ENCODE peak calls at places on chromosome X, in five cellular contexts. Y is fibroblast of lung, M is kidney, Q is suprapubic skin, O is endodermal cell. F is an unnamed sample.
A peak's percentile ranks its signal among the peaks of the same experiment; 100 is the strongest.

GRCh38 chrX:66731398-66731797 is 92.5 kb upstream of the EDA2R start:
- DNase-seq in O (no peak), Y (peak; percentile 20), M (no peak), Q (no peak), F (no peak)

GRCh38 chrX:118329179-118329578 is 16.7 kb upstream of the WDR44 start:
- DNase-seq in Y (no peak), O (no peak), Q (no peak), M (no peak), F (no peak)

GRCh38 chrX:6732101-6732500 is 197.2 kb upstream of the VCX3A start:
- DNase-seq in Y (no peak), Q (no peak), M (no peak), O (no peak), F (no peak)

GRCh38 chrX:143873343-143873742 is 10.5 kb upstream of the UBE2NL start:
- DNase-seq in Q (no peak), O (no peak), M (peak; percentile 24), Y (peak; percentile 28), F (no peak)

GRCh38 chrX:40140706-40141499 is 43.1 kb upstream of the BCOR start:
- DNase-seq in O (peak; percentile 72), Q (no peak), M (peak; percentile 82), Y (peak; percentile 69), F (no peak)

GRCh38 chrX:113529425-113530013 is 688.9 kb upstream of the AMOT start:
- DNase-seq in Q (no peak), O (no peak), Y (no peak), M (no peak), F (no peak)

GRCh38 chrX:103442536-103442901 is 66.2 kb downstream of the BEX3 start:
- DNase-seq in Q (no peak), O (no peak), Y (peak; percentile 75), M (no peak), F (no peak)

GRCh38 chrX:66232296-66232695 is 68.2 kb downstream of the HEPH start:
- DNase-seq in Y (no peak), Q (no peak), O (no peak), M (no peak), F (no peak)

GRCh38 chrX:106069048-106069447 is 30.5 kb upstream of the SERPINA7 start:
- DNase-seq in O (no peak), M (no peak), Q (no peak), Y (no peak), F (no peak)

GRCh38 chrX:19885732-19886131 is 1.7 kb downstream of the SH3KBP1 start:
- DNase-seq in M (no peak), Q (no peak), O (no peak), Y (no peak), F (no peak)

GRCh38 chrX:132094169-132094568 is 33.7 kb downstream of the FRMD7 start:
- DNase-seq in Q (no peak), M (no peak), Y (peak; percentile 61), O (no peak), F (no peak)

GRCh38 chrX:56462389-56462788 is 101.0 kb upstream of the UBQLN2 start:
- DNase-seq in Y (no peak), Q (no peak), M (no peak), O (no peak), F (no peak)

GRCh38 chrX:143768976-143769375 is 48.4 kb upstream of the SPANXN2 start:
- DNase-seq in Y (no peak), Q (no peak), O (no peak), M (no peak), F (no peak)

GRCh38 chrX:119943185-119943988 is at the start of gene NKAP:
- DNase-seq in Q (peak; percentile 86), M (peak; percentile 89), O (peak; percentile 92), Y (peak; percentile 93), F (peak; percentile 70)

GRCh38 chrX:37746268-37746931 is 33.5 kb upstream of the CYBB start:
- DNase-seq in Y (peak; percentile 28), M (no peak), Q (no peak), O (no peak), F (no peak)

GRCh38 chrX:24498975-24499374 is 33.9 kb downstream of the PDK3 start:
- DNase-seq in O (no peak), M (no peak), Q (no peak), Y (peak; percentile 6), F (no peak)

GRCh38 chrX:9133426-9133825 is 99.5 kb upstream of the FAM9B start:
- DNase-seq in M (no peak), Y (peak; percentile 73), O (no peak), Q (no peak), F (no peak)

GRCh38 chrX:154750301-154751120 is at the start of gene GAB3:
- DNase-seq in M (peak; percentile 77), O (peak; percentile 71), Y (no peak), Q (no peak), F (peak; percentile 52)

GRCh38 chrX:125826774-125827451 is 339.2 kb downstream of the DCAF12L2 start:
- DNase-seq in Q (no peak), O (peak; percentile 42), M (no peak), Y (no peak), F (no peak)

GRCh38 chrX:71859637-71860036 is 51.0 kb upstream of the NHSL2 start:
- DNase-seq in O (peak; percentile 67), M (no peak), Q (no peak), Y (peak; percentile 34), F (no peak)

GRCh38 chrX:40247848-40248622 is 150.3 kb upstream of the BCOR start:
- DNase-seq in Q (no peak), O (no peak), M (no peak), Y (no peak), F (no peak)

GRCh38 chrX:109327271-109327670 is 154.6 kb downstream of the GUCY2F start:
- DNase-seq in O (no peak), Y (peak; percentile 42), Q (no peak), M (no peak), F (no peak)

GRCh38 chrX:3144651-3145050 is 103.4 kb downstream of the ARSF start:
- DNase-seq in Q (no peak), M (no peak), O (no peak), Y (no peak), F (no peak)

GRCh38 chrX:154046262-154046771 is 26.6 kb upstream of the IRAK1 start:
- DNase-seq in Y (peak; percentile 87), O (no peak), Q (no peak), M (no peak), F (no peak)

GRCh38 chrX:97639526-97639925 is 755.8 kb downstream of the RPA4 start:
- DNase-seq in Q (no peak), O (peak; percentile 88), Y (no peak), M (no peak), F (no peak)

GRCh38 chrX:14712096-14712495 is 160.8 kb downstream of the FANCB start:
- DNase-seq in Q (no peak), Y (no peak), O (no peak), M (no peak), F (no peak)

GRCh38 chrX:28880136-28880535 is 292.9 kb downstream of the IL1RAPL1 start:
- DNase-seq in Q (no peak), M (no peak), Y (peak; percentile 69), O (no peak), F (no peak)

GRCh38 chrX:55342533-55343501 is 78.1 kb upstream of the PAGE3 start:
- DNase-seq in Q (no peak), O (peak; percentile 73), M (no peak), Y (no peak), F (no peak)

GRCh38 chrX:51742586-51742985 is 656 bp upstream of the GSPT2 start:
- DNase-seq in O (peak; percentile 42), M (no peak), Y (no peak), Q (no peak), F (no peak)

GRCh38 chrX:132636080-132636479 is 147.2 kb upstream of the MBNL3 start:
- DNase-seq in M (no peak), O (no peak), Y (no peak), Q (no peak), F (no peak)

GRCh38 chrX:65407157-65407626 is 127.4 kb downstream of the LAS1L start:
- DNase-seq in M (no peak), Y (no peak), O (no peak), Q (no peak), F (no peak)

GRCh38 chrX:107025538-107025937 is 25.5 kb upstream of the MORC4 start:
- DNase-seq in M (no peak), O (no peak), Y (peak; percentile 13), Q (no peak), F (no peak)

GRCh38 chrX:47228550-47229270 is 4.1 kb upstream of the USP11 start:
- DNase-seq in M (peak; percentile 60), Y (no peak), O (no peak), Q (no peak), F (no peak)
- TF ChIP-seq CTCF in M (no peak), Y (no peak), O (no peak), Q (no peak), F (no peak)

DNA sequence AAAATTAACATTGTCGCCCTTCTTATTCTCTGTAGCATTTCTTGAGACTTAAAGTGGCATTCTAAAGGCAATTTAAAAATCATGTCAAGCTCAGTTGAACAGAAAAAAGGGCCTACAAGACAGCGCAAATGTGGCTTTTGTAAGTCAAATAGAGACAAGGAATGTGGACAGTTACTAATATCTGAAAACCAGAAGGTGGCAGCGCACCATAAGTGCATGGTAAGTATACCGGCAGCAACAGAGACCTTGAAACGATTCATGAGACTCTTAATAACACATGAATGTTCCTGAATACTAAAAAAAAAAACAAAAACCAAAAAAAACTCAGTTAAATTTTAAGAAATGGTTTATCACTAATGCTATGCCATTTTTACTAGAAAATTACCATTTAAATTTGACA is 82.4 kb upstream of the HPRT1 start:
- DNase-seq in O (no peak), Q (no peak), Y (peak; percentile 55), M (no peak), F (no peak)
- TF ChIP-seq CTCF in O (peak; percentile 31), Q (no peak), Y (peak; percentile 45), M (peak; percentile 14), F (no peak)

DNA sequence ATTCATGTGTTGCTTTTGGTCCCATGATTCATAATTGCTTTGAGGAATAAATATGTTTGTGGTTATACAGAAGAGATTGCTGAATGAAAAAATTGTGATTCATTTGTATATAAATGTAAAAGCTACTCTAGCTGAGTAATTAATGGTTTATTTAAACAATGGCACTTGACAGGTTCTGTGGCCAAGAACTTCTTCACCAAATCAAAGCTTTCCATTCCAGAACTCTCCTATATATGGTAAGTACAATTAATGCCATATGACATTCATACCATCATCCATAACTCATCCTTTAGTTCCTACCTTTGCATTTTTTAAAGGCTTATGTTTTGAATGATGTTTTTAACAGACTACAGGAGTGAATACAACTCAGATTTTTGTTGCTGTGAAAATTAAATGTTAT is 105.8 kb downstream of the REPS2 start:
- DNase-seq in Y (peak; percentile 65), M (no peak), Q (no peak), O (no peak), F (no peak)
- TF ChIP-seq CTCF in Y (no peak), M (no peak), Q (no peak), O (no peak), F (no peak)

GRCh38 chrX:150837845-150838244 is 60.6 kb downstream of the CD99L2 start:
- DNase-seq in M (no peak), Y (no peak), Q (no peak), O (no peak), F (no peak)
- TF ChIP-seq CTCF in M (no peak), Y (no peak), Q (no peak), O (no peak), F (no peak)